ENCODE peak calls at places on chromosomes 12 and 14, in ten cellular contexts. E is naive thymus-derived CD4-positive, alpha-beta T cell; K is nucleus accumbens; N is stimulated activated CD4-positive, alpha-beta T cell treated with anti-CD3 and anti-CD28 coated beads, Interleukin-12 subunit alpha, Interleukin-12 subunit beta, amount 100 ng/mL, for 24 hours; I is transverse colon; T is activated T-helper 1 cell treated with anti-CD3 and anti-CD28 coated beads, Interleukin-2, amount 50 U/mL, for 16 hours; L is astrocyte; X is Caki2; J is KBM-7; M is neural crest cell. D is an unnamed sample.

GRCh38 chr14:99350751-99351150 is 78.8 kb upstream of the BCL11B start:
- DNase-seq in E (no peak), K (no peak), N (no peak), I (no peak), T (no peak), L (no peak), X (no peak), J (no peak), M (no peak), D (peak; percentile 6)

GRCh38 chr14:41925409-41925808 is 318.7 kb downstream of the LRFN5 start:
- DNase-seq in E (no peak), K (no peak), N (no peak), I (no peak), T (no peak), L (no peak), X (peak; percentile 6), J (no peak), M (no peak), D (peak; percentile 2)

GRCh38 chr14:36271222-36271621 is 49.2 kb downstream of the MBIP start:
- DNase-seq in E (no peak), K (no peak), N (no peak), I (no peak), T (no peak), L (no peak), X (no peak), J (peak; percentile 28), M (no peak), D (no peak)

GRCh38 chr12:40105515-40106201 is at the start of gene SLC2A13:
- DNase-seq in E (peak; percentile 73), K (peak; percentile 65), N (peak; percentile 49), I (peak; percentile 85), T (peak; percentile 40), L (peak; percentile 40), X (peak; percentile 70), J (peak; percentile 67), M (peak; percentile 56), D (peak; percentile 65)

GRCh38 chr14:69039287-69039628 is 60.2 kb upstream of the ACTN1 start:
- DNase-seq in E (no peak), K (no peak), N (no peak), I (no peak), T (no peak), L (peak; percentile 88), X (peak; percentile 16), J (no peak), M (no peak), D (peak; percentile 57)

GRCh38 chr14:21025374-21026151 is 702 bp upstream of the NDRG2 start:
- DNase-seq in E (no peak), K (peak; percentile 86), N (no peak), I (peak; percentile 63), T (no peak), L (no peak), X (no peak), J (no peak), M (peak; percentile 23), D (no peak)

GRCh38 chr12:45234134-45234865 is 18.4 kb downstream of the ANO6 start:
- DNase-seq in E (no peak), K (no peak), N (no peak), I (no peak), T (no peak), L (peak; percentile 98), X (peak; percentile 83), J (peak; percentile 35), M (no peak), D (peak; percentile 98)

GRCh38 chr12:117167769-117168168 is 22.5 kb downstream of the FBXO21 start:
- DNase-seq in E (no peak), K (no peak), N (no peak), I (no peak), T (no peak), L (no peak), X (no peak), J (no peak), M (no peak), D (no peak)

GRCh38 chr14:102499401-102500189 is 10.0 kb downstream of the ANKRD9 start:
- DNase-seq in E (no peak), K (no peak), N (no peak), I (no peak), T (no peak), L (no peak), X (no peak), J (no peak), M (no peak), D (no peak)

GRCh38 chr12:76738824-76739579 is 24.9 kb upstream of the ZDHHC17 start:
- DNase-seq in E (no peak), K (no peak), N (no peak), I (peak; percentile 10), T (no peak), L (no peak), X (no peak), J (no peak), M (no peak), D (no peak)

GRCh38 chr12:119202544-119202943 is 23.8 kb downstream of the HSPB8 start:
- DNase-seq in E (no peak), K (no peak), N (no peak), I (no peak), T (no peak), L (no peak), X (no peak), J (no peak), M (no peak), D (no peak)

GRCh38 chr12:58416211-58416610 is 474.8 kb downstream of the ATP23 start:
- DNase-seq in E (no peak), K (no peak), N (no peak), I (no peak), T (no peak), L (peak; percentile 76), X (peak; percentile 28), J (no peak), M (no peak), D (peak; percentile 94)

GRCh38 chr14:94992046-94992445 is 165.3 kb downstream of the DICER1 start:
- DNase-seq in E (no peak), K (no peak), N (no peak), I (no peak), T (no peak), L (no peak), X (no peak), J (no peak), M (no peak), D (peak; percentile 25)

GRCh38 chr12:62655524-62656160 is 189.0 kb downstream of the MON2 start:
- DNase-seq in E (no peak), K (no peak), N (no peak), I (no peak), T (no peak), L (no peak), X (no peak), J (no peak), M (no peak), D (no peak)

GRCh38 chr14:49972199-49972671 is 79.4 kb downstream of the ARF6 start:
- DNase-seq in E (no peak), K (no peak), N (no peak), I (peak; percentile 67), T (no peak), L (peak; percentile 66), X (no peak), J (peak; percentile 85), M (no peak), D (peak; percentile 82)